ENCODE peak calls at places on chromosomes 2 and 18, in four cellular contexts. One of them, this sample, is unnamed. For H3K4me1, the result is how much of the 10 kb centered on the place peaks cover.

GRCh38 chr18:12657849-12658829 is at the start of gene SPIRE1:
- DNase-seq in heart left ventricle: peak
- DNase-seq in fibroblast of lung: peak
- DNase-seq in body of pancreas: peak
- DNase-seq in this sample: no peak

GRCh38 chr18:28407681-28408080 is 230.8 kb upstream of the CDH2 start:
- DNase-seq in heart left ventricle: no peak
- DNase-seq in fibroblast of lung: no peak
- DNase-seq in body of pancreas: no peak
- DNase-seq in this sample: no peak

GRCh38 chr2:73112026-73112912 is 479 bp downstream of the RAB11FIP5 start:
- DNase-seq in heart left ventricle: no peak
- DNase-seq in fibroblast of lung: peak
- DNase-seq in body of pancreas: peak
- DNase-seq in this sample: no peak

GRCh38 chr2:171522804-171523338 is 597 bp downstream of the CYBRD1 start:
- DNase-seq in heart left ventricle: peak
- DNase-seq in fibroblast of lung: no peak
- DNase-seq in body of pancreas: no peak
- DNase-seq in this sample: no peak

GRCh38 chr2:234121999-234122398 is 71.5 kb downstream of the SPP2 start:
- DNase-seq in heart left ventricle: no peak
- DNase-seq in fibroblast of lung: no peak
- DNase-seq in body of pancreas: no peak
- DNase-seq in this sample: no peak

GRCh38 chr2:233556756-233557736 is 9.5 kb downstream of the USP40 start:
- DNase-seq in heart left ventricle: no peak
- DNase-seq in fibroblast of lung: peak
- DNase-seq in body of pancreas: no peak
- DNase-seq in this sample: no peak

GRCh38 chr2:227766361-227766883 is 20.7 kb downstream of the SCYGR8 start:
- DNase-seq in heart left ventricle: peak
- DNase-seq in fibroblast of lung: peak
- DNase-seq in body of pancreas: peak
- DNase-seq in this sample: no peak

GRCh38 chr2:174335605-174336402 is 1.1 kb downstream of the SP9 start:
- DNase-seq in heart left ventricle: no peak
- DNase-seq in fibroblast of lung: no peak
- DNase-seq in body of pancreas: no peak
- DNase-seq in this sample: no peak

GRCh38 chr18:44197837-44198236 is 482.9 kb upstream of the SETBP1 start:
- DNase-seq in heart left ventricle: no peak
- DNase-seq in fibroblast of lung: no peak
- DNase-seq in body of pancreas: no peak
- DNase-seq in this sample: no peak

GRCh38 chr2:149991576-149991975 is 404.0 kb upstream of the MMADHC start:
- DNase-seq in heart left ventricle: no peak
- DNase-seq in fibroblast of lung: peak
- DNase-seq in body of pancreas: no peak
- DNase-seq in this sample: no peak

GRCh38 chr2:132373391-132374135 is 43.0 kb upstream of the GPR39 start:
- DNase-seq in heart left ventricle: no peak
- DNase-seq in fibroblast of lung: no peak
- DNase-seq in body of pancreas: no peak
- DNase-seq in this sample: no peak

GRCh38 chr2:237438082-237438925 is 24.3 kb upstream of the COL6A3 start:
- DNase-seq in heart left ventricle: no peak
- DNase-seq in fibroblast of lung: no peak
- DNase-seq in body of pancreas: peak
- DNase-seq in this sample: no peak

GRCh38 chr2:120587997-120588336 is 147.7 kb upstream of the GLI2 start:
- DNase-seq in heart left ventricle: no peak
- DNase-seq in fibroblast of lung: no peak
- DNase-seq in body of pancreas: no peak
- DNase-seq in this sample: no peak

GRCh38 chr2:237862528-237862895 is 3.1 kb downstream of the RAMP1 start:
- DNase-seq in heart left ventricle: no peak
- DNase-seq in fibroblast of lung: no peak
- DNase-seq in body of pancreas: no peak
- DNase-seq in this sample: no peak

GRCh38 chr2:105248316-105249070 is 7.0 kb downstream of the GPR45 start:
- DNase-seq in heart left ventricle: no peak
- DNase-seq in fibroblast of lung: no peak
- DNase-seq in body of pancreas: no peak
- DNase-seq in this sample: no peak

GRCh38 chr2:240834377-240834975 is 14.5 kb upstream of the KIF1A start:
- DNase-seq in heart left ventricle: no peak
- DNase-seq in fibroblast of lung: no peak
- DNase-seq in body of pancreas: no peak
- DNase-seq in this sample: no peak

GRCh38 chr2:188983427-188984101 is 9.4 kb downstream of the COL3A1 start:
- DNase-seq in heart left ventricle: no peak
- DNase-seq in fibroblast of lung: peak
- DNase-seq in body of pancreas: no peak
- DNase-seq in this sample: no peak

GRCh38 chr2:73268831-73269685 is 15.2 kb downstream of the FBXO41 start:
- DNase-seq in heart left ventricle: no peak
- DNase-seq in fibroblast of lung: peak
- DNase-seq in body of pancreas: peak
- DNase-seq in this sample: no peak

GRCh38 chr2:97958184-97958583 is 37.6 kb downstream of the TMEM131 start:
- DNase-seq in heart left ventricle: no peak
- DNase-seq in fibroblast of lung: no peak
- DNase-seq in body of pancreas: no peak
- DNase-seq in this sample: no peak

GRCh38 chr18:42048150-42048549 is 93.1 kb downstream of the PIK3C3 start:
- DNase-seq in heart left ventricle: no peak
- DNase-seq in fibroblast of lung: peak
- DNase-seq in body of pancreas: no peak
- DNase-seq in this sample: no peak

GRCh38 chr2:36964496-36965058 is 1.8 kb downstream of the STRN start:
- DNase-seq in heart left ventricle: no peak
- DNase-seq in fibroblast of lung: no peak
- DNase-seq in body of pancreas: no peak
- DNase-seq in this sample: no peak

GRCh38 chr2:67486041-67486796 is 89.1 kb downstream of the ETAA1 start:
- DNase-seq in heart left ventricle: no peak
- DNase-seq in fibroblast of lung: peak
- DNase-seq in body of pancreas: peak
- DNase-seq in this sample: no peak

DNA sequence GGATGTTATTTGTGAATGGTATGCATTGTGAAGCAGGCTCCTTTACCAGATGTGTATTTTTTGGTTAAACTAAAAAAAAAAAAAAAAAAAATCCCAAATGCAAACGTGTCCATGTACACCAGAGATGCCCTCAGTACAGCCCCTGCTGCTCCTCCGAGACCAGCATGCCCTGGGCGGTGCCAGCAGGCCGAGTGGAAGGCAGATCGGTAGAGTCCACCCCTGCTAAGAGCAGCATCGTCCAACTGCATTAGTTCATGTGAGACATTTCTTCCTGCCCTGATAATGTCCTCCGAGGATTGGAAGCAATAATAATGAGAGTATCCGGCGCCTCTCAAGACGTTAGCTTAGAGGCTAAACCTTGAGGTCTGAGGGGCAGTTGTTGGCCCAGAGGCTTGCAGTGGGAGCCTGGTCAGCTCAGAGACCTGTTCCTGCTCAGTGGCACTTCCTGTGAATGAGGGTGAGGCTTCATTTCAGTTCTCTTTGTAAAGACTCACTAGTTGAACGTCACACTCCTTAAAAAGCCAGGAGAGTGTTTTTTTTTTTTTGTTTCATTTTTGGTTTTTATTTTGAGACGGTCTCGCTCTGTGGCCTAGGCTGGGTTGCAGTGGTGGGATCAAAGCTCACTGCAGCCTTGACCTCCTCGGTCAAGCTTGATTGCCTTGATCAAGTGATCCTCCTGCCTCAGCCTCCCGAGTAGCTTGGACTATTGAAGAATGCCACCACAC is 5.6 kb downstream of the SLC66A3 start:
- DNase-seq in heart left ventricle: no peak
- DNase-seq in fibroblast of lung: no peak
- DNase-seq in body of pancreas: no peak
- DNase-seq in this sample: no peak
- H3K27ac ChIP-seq in heart left ventricle: no peak
- H3K27ac ChIP-seq in fibroblast of lung: no peak
- H3K27ac ChIP-seq in body of pancreas: no peak
- H3K27ac ChIP-seq in this sample: no peak

GRCh38 chr2:230796280-230796862 is 68.4 kb upstream of the ITM2C start:
- DNase-seq in heart left ventricle: no peak
- DNase-seq in fibroblast of lung: peak
- DNase-seq in body of pancreas: no peak
- DNase-seq in this sample: no peak
- H3K4me1 ChIP-seq in heart left ventricle: half or more
- H3K4me1 ChIP-seq in fibroblast of lung: under half
- H3K4me1 ChIP-seq in body of pancreas: under half
- H3K4me1 ChIP-seq in this sample: half or more

GRCh38 chr18:60466671-60467070 is 94.1 kb upstream of the MC4R start:
- DNase-seq in heart left ventricle: no peak
- DNase-seq in fibroblast of lung: peak
- DNase-seq in body of pancreas: no peak
- DNase-seq in this sample: no peak
- H3K4me3 ChIP-seq in heart left ventricle: no peak
- H3K4me3 ChIP-seq in fibroblast of lung: no peak
- H3K4me3 ChIP-seq in body of pancreas: no peak
- H3K4me3 ChIP-seq in this sample: no peak

GRCh38 chr2:169286858-169287257 is 75.5 kb downstream of the LRP2 start:
- DNase-seq in heart left ventricle: no peak
- DNase-seq in fibroblast of lung: no peak
- DNase-seq in body of pancreas: no peak
- DNase-seq in this sample: no peak

GRCh38 chr2:169291517-169291916 is 70.8 kb downstream of the LRP2 start:
- DNase-seq in heart left ventricle: no peak
- DNase-seq in fibroblast of lung: no peak
- DNase-seq in body of pancreas: no peak
- DNase-seq in this sample: no peak

GRCh38 chr2:169285528-169285927 is 76.8 kb downstream of the LRP2 start:
- DNase-seq in heart left ventricle: no peak
- DNase-seq in fibroblast of lung: no peak
- DNase-seq in body of pancreas: no peak
- DNase-seq in this sample: no peak

GRCh38 chr2:169290433-169290832 is 71.9 kb downstream of the LRP2 start:
- DNase-seq in heart left ventricle: no peak
- DNase-seq in fibroblast of lung: no peak
- DNase-seq in body of pancreas: no peak
- DNase-seq in this sample: no peak

DNA sequence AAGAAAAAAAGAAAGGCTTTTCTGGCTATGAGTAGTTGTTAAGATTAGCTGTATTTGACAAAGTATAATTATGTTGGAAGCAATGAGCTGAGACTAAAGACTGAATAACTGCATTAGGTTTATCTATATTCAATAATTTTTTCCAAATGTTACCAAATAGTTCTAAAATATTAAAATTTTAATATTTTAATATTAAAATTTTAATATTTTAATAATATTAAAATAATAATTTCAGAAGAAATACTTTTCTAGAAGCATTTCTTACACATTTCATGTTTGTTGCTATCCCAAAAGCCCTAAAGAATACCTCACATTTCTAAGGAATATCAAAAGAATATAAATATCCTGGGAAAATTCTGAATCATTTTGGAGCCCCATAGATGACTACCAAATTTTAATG is 74.7 kb downstream of the LRP2 start:
- DNase-seq in heart left ventricle: no peak
- DNase-seq in fibroblast of lung: no peak
- DNase-seq in body of pancreas: no peak
- DNase-seq in this sample: no peak
- H3K27ac ChIP-seq in heart left ventricle: no peak
- H3K27ac ChIP-seq in fibroblast of lung: no peak
- H3K27ac ChIP-seq in body of pancreas: no peak
- H3K27ac ChIP-seq in this sample: no peak

GRCh38 chr2:43455296-43455695 is 140.5 kb downstream of the THADA start:
- DNase-seq in heart left ventricle: no peak
- DNase-seq in fibroblast of lung: no peak
- DNase-seq in body of pancreas: no peak
- DNase-seq in this sample: no peak
- H3K4me1 ChIP-seq in heart left ventricle: half or more
- H3K4me1 ChIP-seq in fibroblast of lung: under half
- H3K4me1 ChIP-seq in body of pancreas: under half
- H3K4me1 ChIP-seq in this sample: under half

GRCh38 chr2:10109311-10109710 is 13.2 kb upstream of the RRM2 start:
- DNase-seq in heart left ventricle: no peak
- DNase-seq in fibroblast of lung: no peak
- DNase-seq in body of pancreas: no peak
- DNase-seq in this sample: no peak
- H3K4me3 ChIP-seq in heart left ventricle: no peak
- H3K4me3 ChIP-seq in fibroblast of lung: no peak
- H3K4me3 ChIP-seq in body of pancreas: no peak
- H3K4me3 ChIP-seq in this sample: no peak

DNA sequence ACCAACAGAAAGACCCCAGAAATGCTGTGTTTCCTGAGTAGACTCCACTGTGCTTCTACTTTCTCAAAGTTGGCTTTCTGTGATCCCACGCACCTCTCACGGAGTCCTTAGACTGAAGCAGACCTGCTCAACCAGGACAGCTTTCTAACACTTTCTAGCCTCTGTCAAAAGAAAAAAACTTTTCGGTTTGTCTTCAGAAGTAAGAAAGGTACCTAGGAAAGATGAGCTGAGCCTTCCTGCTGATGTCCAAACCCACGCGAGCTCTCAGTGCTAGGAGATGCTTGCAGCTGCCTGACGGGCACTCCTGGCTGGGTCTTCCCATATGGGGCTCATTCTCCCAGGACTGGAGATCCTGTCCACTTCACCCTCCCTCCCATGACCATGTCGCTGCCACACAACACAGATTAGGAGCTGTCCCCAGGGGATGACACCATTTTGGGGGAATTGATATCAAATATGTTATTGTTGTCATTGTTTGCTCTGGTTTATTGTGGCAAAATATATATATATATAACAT is 49.2 kb upstream of the DAPL1 start:
- DNase-seq in heart left ventricle: no peak
- DNase-seq in fibroblast of lung: no peak
- DNase-seq in body of pancreas: no peak
- DNase-seq in this sample: no peak
- H3K27ac ChIP-seq in heart left ventricle: no peak
- H3K27ac ChIP-seq in fibroblast of lung: no peak
- H3K27ac ChIP-seq in body of pancreas: no peak
- H3K27ac ChIP-seq in this sample: peak

DNA sequence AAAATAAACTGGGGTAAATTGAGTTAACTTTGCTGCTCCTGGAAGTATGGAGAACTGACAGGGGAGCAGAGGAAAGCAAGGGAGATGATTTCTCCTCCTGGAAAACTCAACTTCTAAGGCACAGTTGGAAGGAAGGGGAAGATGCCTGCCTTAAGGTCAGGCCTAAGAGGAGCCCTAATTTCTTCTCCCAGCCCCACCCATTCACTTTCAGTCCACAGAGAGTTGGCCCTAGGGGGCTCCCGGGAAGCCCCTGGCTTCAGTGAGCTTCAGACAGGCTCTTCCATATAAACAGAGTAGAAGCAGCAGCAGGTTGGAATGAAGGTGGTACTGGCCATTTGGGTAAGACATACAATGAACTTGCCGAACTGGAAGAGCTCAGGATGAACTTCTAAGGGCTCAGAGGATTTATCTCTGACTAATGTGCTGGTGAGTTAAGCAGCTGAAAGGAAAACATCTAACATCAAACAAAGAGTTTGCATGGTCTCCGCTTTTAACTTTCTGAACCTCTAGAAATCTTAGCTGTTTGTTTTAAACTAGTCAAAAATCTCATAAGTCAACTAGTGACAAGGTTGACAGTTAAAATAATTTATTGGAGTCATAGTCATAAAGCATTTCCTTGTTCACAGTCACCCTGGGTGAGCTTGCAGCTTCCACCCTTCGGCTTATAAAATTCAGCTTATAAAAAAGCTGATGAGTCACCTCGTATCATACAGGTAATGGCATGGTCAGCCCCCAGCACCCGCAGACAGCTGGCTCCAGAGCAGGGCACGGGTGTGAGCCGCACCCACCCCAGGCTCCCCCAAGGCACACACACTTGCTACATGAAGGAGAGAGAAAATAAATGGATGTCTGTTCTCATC is 9.8 kb downstream of the MALL start:
- DNase-seq in heart left ventricle: no peak
- DNase-seq in fibroblast of lung: peak
- DNase-seq in body of pancreas: no peak
- DNase-seq in this sample: no peak
- H3K4me1 ChIP-seq in heart left ventricle: under half
- H3K4me1 ChIP-seq in fibroblast of lung: under half
- H3K4me1 ChIP-seq in body of pancreas: under half
- H3K4me1 ChIP-seq in this sample: half or more

This sample was measured in esophagus squamous epithelium.